ENCODE peak calls at places on chromosomes 16 and 17, in eight cellular contexts. One of them, this sample, is unnamed.
A peak's percentile ranks its signal among the peaks of the same experiment; 100 is the strongest.

GRCh38 chr17:28643979-28644781 is 778 bp downstream of the BLTP2 start:
- DNase-seq in cardiac fibroblast: peak; percentile 69
- DNase-seq in fibroblast of the aortic adventitia: peak; percentile 62
- DNase-seq in neural progenitor cell: peak; percentile 76
- DNase-seq in HepG2: peak; percentile 51
- DNase-seq in transverse colon: peak; percentile 59
- DNase-seq in lower lobe of right lung: peak; percentile 71
- DNase-seq in stomach: peak; percentile 59
- DNase-seq in this sample: no peak

GRCh38 chr17:75032896-75033294 is 13.9 kb downstream of the ATP5PD start:
- DNase-seq in cardiac fibroblast: peak; percentile 31
- DNase-seq in fibroblast of the aortic adventitia: peak; percentile 29
- DNase-seq in neural progenitor cell: no peak
- DNase-seq in HepG2: no peak
- DNase-seq in transverse colon: no peak
- DNase-seq in lower lobe of right lung: no peak
- DNase-seq in stomach: no peak
- DNase-seq in this sample: no peak

GRCh38 chr17:59165933-59166342 is 10.4 kb downstream of the PRR11 start:
- DNase-seq in cardiac fibroblast: peak; percentile 57
- DNase-seq in fibroblast of the aortic adventitia: peak; percentile 66
- DNase-seq in neural progenitor cell: peak; percentile 91
- DNase-seq in HepG2: peak; percentile 67
- DNase-seq in transverse colon: peak; percentile 41
- DNase-seq in lower lobe of right lung: no peak
- DNase-seq in stomach: peak; percentile 47
- DNase-seq in this sample: no peak

GRCh38 chr17:77527394-77527793 is 386.6 kb downstream of the SEC14L1 start:
- DNase-seq in cardiac fibroblast: no peak
- DNase-seq in fibroblast of the aortic adventitia: no peak
- DNase-seq in neural progenitor cell: no peak
- DNase-seq in HepG2: no peak
- DNase-seq in transverse colon: no peak
- DNase-seq in lower lobe of right lung: no peak
- DNase-seq in stomach: peak; percentile 2
- DNase-seq in this sample: no peak

GRCh38 chr16:45454-45853 is 8.0 kb downstream of the POLR3K start:
- DNase-seq in cardiac fibroblast: no peak
- DNase-seq in fibroblast of the aortic adventitia: no peak
- DNase-seq in neural progenitor cell: no peak
- DNase-seq in HepG2: peak; percentile 60
- DNase-seq in transverse colon: no peak
- DNase-seq in lower lobe of right lung: no peak
- DNase-seq in stomach: no peak
- DNase-seq in this sample: no peak

GRCh38 chr17:7441202-7441705 is 1.9 kb downstream of the FGF11 start:
- DNase-seq in cardiac fibroblast: no peak
- DNase-seq in fibroblast of the aortic adventitia: peak; percentile 25
- DNase-seq in neural progenitor cell: no peak
- DNase-seq in HepG2: no peak
- DNase-seq in transverse colon: no peak
- DNase-seq in lower lobe of right lung: no peak
- DNase-seq in stomach: no peak
- DNase-seq in this sample: no peak

GRCh38 chr16:8768701-8769100 is 28.7 kb downstream of the TMEM186 start:
- DNase-seq in cardiac fibroblast: no peak
- DNase-seq in fibroblast of the aortic adventitia: no peak
- DNase-seq in neural progenitor cell: peak; percentile 81
- DNase-seq in HepG2: no peak
- DNase-seq in transverse colon: no peak
- DNase-seq in lower lobe of right lung: no peak
- DNase-seq in stomach: no peak
- DNase-seq in this sample: no peak

GRCh38 chr16:2497641-2498040 is 16.1 kb upstream of the ATP6V0C start:
- DNase-seq in cardiac fibroblast: no peak
- DNase-seq in fibroblast of the aortic adventitia: no peak
- DNase-seq in neural progenitor cell: no peak
- DNase-seq in HepG2: no peak
- DNase-seq in transverse colon: no peak
- DNase-seq in lower lobe of right lung: no peak
- DNase-seq in stomach: no peak
- DNase-seq in this sample: no peak

GRCh38 chr17:62869885-62870580 is 61.9 kb upstream of the MARCHF10 start:
- DNase-seq in cardiac fibroblast: peak; percentile 75
- DNase-seq in fibroblast of the aortic adventitia: peak; percentile 32
- DNase-seq in neural progenitor cell: peak; percentile 72
- DNase-seq in HepG2: no peak
- DNase-seq in transverse colon: no peak
- DNase-seq in lower lobe of right lung: no peak
- DNase-seq in stomach: no peak
- DNase-seq in this sample: no peak

GRCh38 chr17:82239926-82240505 is 11.2 kb downstream of the SLC16A3 start:
- DNase-seq in cardiac fibroblast: no peak
- DNase-seq in fibroblast of the aortic adventitia: no peak
- DNase-seq in neural progenitor cell: no peak
- DNase-seq in HepG2: peak; percentile 73
- DNase-seq in transverse colon: no peak
- DNase-seq in lower lobe of right lung: no peak
- DNase-seq in stomach: no peak
- DNase-seq in this sample: no peak

GRCh38 chr16:56532714-56533113 is 12.9 kb upstream of the BBS2 start:
- DNase-seq in cardiac fibroblast: no peak
- DNase-seq in fibroblast of the aortic adventitia: no peak
- DNase-seq in neural progenitor cell: no peak
- DNase-seq in HepG2: peak; percentile 25
- DNase-seq in transverse colon: no peak
- DNase-seq in lower lobe of right lung: no peak
- DNase-seq in stomach: no peak
- DNase-seq in this sample: no peak

GRCh38 chr16:15613676-15614075 is 29.3 kb downstream of the MARF1 start:
- DNase-seq in cardiac fibroblast: no peak
- DNase-seq in fibroblast of the aortic adventitia: no peak
- DNase-seq in neural progenitor cell: no peak
- DNase-seq in HepG2: no peak
- DNase-seq in transverse colon: no peak
- DNase-seq in lower lobe of right lung: no peak
- DNase-seq in stomach: no peak
- DNase-seq in this sample: no peak

GRCh38 chr17:48541574-48542113 is 3.3 kb downstream of the HOXB2 start:
- DNase-seq in cardiac fibroblast: peak; percentile 86
- DNase-seq in fibroblast of the aortic adventitia: peak; percentile 87
- DNase-seq in neural progenitor cell: peak; percentile 53
- DNase-seq in HepG2: no peak
- DNase-seq in transverse colon: peak; percentile 47
- DNase-seq in lower lobe of right lung: no peak
- DNase-seq in stomach: no peak
- DNase-seq in this sample: no peak

GRCh38 chr16:58678716-58679115 is 5.9 kb downstream of the SLC38A7 start:
- DNase-seq in cardiac fibroblast: peak; percentile 57
- DNase-seq in fibroblast of the aortic adventitia: peak; percentile 54
- DNase-seq in neural progenitor cell: no peak
- DNase-seq in HepG2: no peak
- DNase-seq in transverse colon: no peak
- DNase-seq in lower lobe of right lung: no peak
- DNase-seq in stomach: no peak
- DNase-seq in this sample: no peak

GRCh38 chr17:73205326-73205980 is 12.6 kb downstream of the COG1 start:
- DNase-seq in cardiac fibroblast: no peak
- DNase-seq in fibroblast of the aortic adventitia: no peak
- DNase-seq in neural progenitor cell: no peak
- DNase-seq in HepG2: peak; percentile 91
- DNase-seq in transverse colon: no peak
- DNase-seq in lower lobe of right lung: no peak
- DNase-seq in stomach: no peak
- DNase-seq in this sample: no peak

GRCh38 chr17:49031965-49032928 is 35.1 kb downstream of the IGF2BP1 start:
- DNase-seq in cardiac fibroblast: peak; percentile 89
- DNase-seq in fibroblast of the aortic adventitia: peak; percentile 88
- DNase-seq in neural progenitor cell: peak; percentile 93
- DNase-seq in HepG2: peak; percentile 86
- DNase-seq in transverse colon: peak; percentile 50
- DNase-seq in lower lobe of right lung: no peak
- DNase-seq in stomach: peak; percentile 49
- DNase-seq in this sample: peak; percentile 39

GRCh38 chr16:57637020-57637419 is 8.6 kb downstream of the ADGRG1 start:
- DNase-seq in cardiac fibroblast: peak; percentile 44
- DNase-seq in fibroblast of the aortic adventitia: no peak
- DNase-seq in neural progenitor cell: no peak
- DNase-seq in HepG2: no peak
- DNase-seq in transverse colon: no peak
- DNase-seq in lower lobe of right lung: no peak
- DNase-seq in stomach: no peak
- DNase-seq in this sample: no peak

GRCh38 chr17:2214047-2214717 is 89.4 kb downstream of the SMG6 start:
- DNase-seq in cardiac fibroblast: peak; percentile 95
- DNase-seq in fibroblast of the aortic adventitia: peak; percentile 92
- DNase-seq in neural progenitor cell: peak; percentile 43
- DNase-seq in HepG2: no peak
- DNase-seq in transverse colon: peak; percentile 29
- DNase-seq in lower lobe of right lung: no peak
- DNase-seq in stomach: no peak
- DNase-seq in this sample: no peak

GRCh38 chr16:58306327-58306726 is 11.5 kb upstream of the PRSS54 start:
- DNase-seq in cardiac fibroblast: peak; percentile 58
- DNase-seq in fibroblast of the aortic adventitia: peak; percentile 31
- DNase-seq in neural progenitor cell: no peak
- DNase-seq in HepG2: peak; percentile 15
- DNase-seq in transverse colon: peak; percentile 60
- DNase-seq in lower lobe of right lung: no peak
- DNase-seq in stomach: peak; percentile 56
- DNase-seq in this sample: no peak

GRCh38 chr17:2697611-2698162 is 13.9 kb downstream of the CLUH start:
- DNase-seq in cardiac fibroblast: no peak
- DNase-seq in fibroblast of the aortic adventitia: no peak
- DNase-seq in neural progenitor cell: no peak
- DNase-seq in HepG2: no peak
- DNase-seq in transverse colon: peak; percentile 7
- DNase-seq in lower lobe of right lung: peak; percentile 39
- DNase-seq in stomach: no peak
- DNase-seq in this sample: no peak

GRCh38 chr16:9034056-9034455 is 57.4 kb upstream of the HAPSTR1 start:
- DNase-seq in cardiac fibroblast: no peak
- DNase-seq in fibroblast of the aortic adventitia: no peak
- DNase-seq in neural progenitor cell: no peak
- DNase-seq in HepG2: no peak
- DNase-seq in transverse colon: no peak
- DNase-seq in lower lobe of right lung: no peak
- DNase-seq in stomach: no peak
- DNase-seq in this sample: no peak

DNA sequence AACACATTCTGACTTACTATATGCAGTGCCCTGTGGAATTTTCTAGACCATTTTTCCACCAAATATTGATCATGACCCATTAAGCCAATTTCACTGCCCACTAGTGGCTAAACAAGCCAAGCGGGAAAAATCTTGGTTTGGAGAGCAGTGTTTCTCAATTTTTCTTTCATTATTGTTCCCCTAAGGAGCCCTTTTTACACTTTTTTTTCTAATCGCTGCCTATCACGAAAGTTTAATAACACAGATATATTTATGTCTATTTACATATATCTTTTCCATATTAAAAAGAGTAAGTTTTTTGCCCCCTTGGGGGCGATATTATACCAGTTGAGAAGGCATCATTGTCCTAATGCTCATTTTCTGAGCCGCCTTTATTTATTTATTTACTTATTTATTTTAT is 10.8 kb upstream of the TLCD3B start:
- DNase-seq in cardiac fibroblast: peak; percentile 70
- DNase-seq in fibroblast of the aortic adventitia: peak; percentile 72
- DNase-seq in neural progenitor cell: no peak
- DNase-seq in HepG2: no peak
- DNase-seq in transverse colon: no peak
- DNase-seq in lower lobe of right lung: no peak
- DNase-seq in stomach: no peak
- DNase-seq in this sample: no peak
- TF ChIP-seq CTCF in cardiac fibroblast: peak; percentile 30
- TF ChIP-seq CTCF in fibroblast of the aortic adventitia: peak; percentile 31
- TF ChIP-seq CTCF in neural progenitor cell: peak; percentile 48
- TF ChIP-seq CTCF in HepG2: peak; percentile 31
- TF ChIP-seq CTCF in transverse colon: peak; percentile 48
- TF ChIP-seq CTCF in lower lobe of right lung: peak; percentile 49
- TF ChIP-seq CTCF in stomach: no peak
- TF ChIP-seq CTCF in this sample: peak; percentile 41

GRCh38 chr17:70767102-70767701 is 597.9 kb downstream of the KCNJ2 start:
- DNase-seq in cardiac fibroblast: peak; percentile 74
- DNase-seq in fibroblast of the aortic adventitia: peak; percentile 44
- DNase-seq in neural progenitor cell: peak; percentile 53
- DNase-seq in HepG2: peak; percentile 31
- DNase-seq in transverse colon: no peak
- DNase-seq in lower lobe of right lung: no peak
- DNase-seq in stomach: no peak
- DNase-seq in this sample: no peak
- H3K4me3 ChIP-seq in cardiac fibroblast: no peak overlapping the region
- H3K4me3 ChIP-seq in fibroblast of the aortic adventitia: no peak overlapping the region
- H3K4me3 ChIP-seq in neural progenitor cell: no peak overlapping the region
- H3K4me3 ChIP-seq in HepG2: no peak overlapping the region
- H3K4me3 ChIP-seq in transverse colon: no peak overlapping the region
- H3K4me3 ChIP-seq in lower lobe of right lung: no peak overlapping the region
- H3K4me3 ChIP-seq in stomach: no peak overlapping the region
- H3K4me3 ChIP-seq in this sample: no peak overlapping the region

GRCh38 chr16:4498546-4499195 is 22.5 kb downstream of the HMOX2 start:
- DNase-seq in cardiac fibroblast: no peak
- DNase-seq in fibroblast of the aortic adventitia: no peak
- DNase-seq in neural progenitor cell: no peak
- DNase-seq in HepG2: no peak
- DNase-seq in transverse colon: no peak
- DNase-seq in lower lobe of right lung: no peak
- DNase-seq in stomach: no peak
- DNase-seq in this sample: no peak
- TF ChIP-seq CTCF in cardiac fibroblast: no peak
- TF ChIP-seq CTCF in fibroblast of the aortic adventitia: no peak
- TF ChIP-seq CTCF in neural progenitor cell: no peak
- TF ChIP-seq CTCF in HepG2: no peak
- TF ChIP-seq CTCF in transverse colon: no peak
- TF ChIP-seq CTCF in lower lobe of right lung: no peak
- TF ChIP-seq CTCF in stomach: no peak
- TF ChIP-seq CTCF in this sample: no peak

DNA sequence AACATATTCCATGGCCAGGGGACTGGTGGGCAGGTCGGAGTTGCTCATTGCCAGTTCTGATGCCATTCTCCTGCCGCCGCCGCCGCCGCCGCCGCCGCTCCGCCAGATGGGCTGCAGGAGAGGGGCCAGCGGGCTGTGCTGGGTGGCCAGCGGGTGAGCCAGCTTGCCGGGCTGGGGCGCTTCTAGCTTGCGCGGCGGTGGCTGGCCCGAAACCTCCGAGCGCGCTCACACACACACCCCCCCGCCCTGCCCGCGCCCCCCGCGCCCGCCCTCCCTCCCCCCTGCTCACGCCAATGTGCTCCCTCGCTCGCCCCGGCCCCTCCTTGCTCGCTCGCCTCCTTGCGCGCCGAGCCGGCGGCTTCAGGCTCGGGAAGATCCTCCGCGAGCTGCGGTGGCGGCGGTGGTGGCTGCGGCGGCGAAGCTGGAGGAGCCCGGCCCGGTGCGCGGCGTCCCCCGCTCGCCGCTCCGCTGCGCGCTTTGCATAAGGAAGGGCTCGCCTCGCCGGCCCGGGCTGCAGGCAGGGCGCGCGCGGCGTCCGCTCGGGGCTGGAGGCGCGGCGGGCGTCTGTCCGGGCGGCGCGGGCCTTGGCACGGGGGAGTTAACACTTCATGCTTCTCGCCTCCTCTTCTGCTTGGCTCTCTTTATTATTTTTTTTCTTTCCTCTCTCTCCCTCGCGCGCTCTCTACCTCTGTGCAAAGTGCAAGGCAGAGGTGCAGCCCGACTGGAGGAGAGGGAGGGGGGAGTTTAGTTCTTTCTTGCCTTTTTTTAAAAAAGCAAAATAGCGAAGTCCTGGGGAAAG is 501 bp downstream of the MAF start:
- DNase-seq in cardiac fibroblast: peak; percentile 48
- DNase-seq in fibroblast of the aortic adventitia: no peak
- DNase-seq in neural progenitor cell: peak; percentile 91
- DNase-seq in HepG2: no peak
- DNase-seq in transverse colon: no peak
- DNase-seq in lower lobe of right lung: peak; percentile 73
- DNase-seq in stomach: peak; percentile 72
- DNase-seq in this sample: no peak
- H3K4me3 ChIP-seq in cardiac fibroblast: peak overlapping the region; percentile 53
- H3K4me3 ChIP-seq in fibroblast of the aortic adventitia: peak overlapping the region; percentile 48
- H3K4me3 ChIP-seq in neural progenitor cell: peak overlapping the region; percentile 85
- H3K4me3 ChIP-seq in HepG2: peak overlapping the region; percentile 50
- H3K4me3 ChIP-seq in transverse colon: peak overlapping the region; percentile 82
- H3K4me3 ChIP-seq in lower lobe of right lung: peak overlapping the region; percentile 69
- H3K4me3 ChIP-seq in stomach: peak overlapping the region; percentile 81
- H3K4me3 ChIP-seq in this sample: peak overlapping the region; percentile 57

This sample was measured in AG09309.